ENCODE peak calls at places on chromosomes 11 and 22, in seven cellular contexts. C, W, N, I, M, O and K are unnamed samples.

GRCh38 chr11:73218106-73218829 is at the start of gene P2RY2:
- DNase-seq in C (peak), W (peak), N (no peak), I (no peak), M (peak), O (peak), K (no peak)

GRCh38 chr11:2898366-2899079 is 12.9 kb upstream of the CDKN1C start:
- DNase-seq in C (peak), W (peak), N (no peak), I (no peak), M (no peak), O (peak), K (peak)

GRCh38 chr22:29901354-29901753 is 18.4 kb downstream of the MTMR3 start:
- DNase-seq in C (no peak), W (no peak), N (no peak), I (no peak), M (no peak), O (no peak), K (no peak)

GRCh38 chr11:128302425-128303186 is 284.8 kb downstream of the ETS1 start:
- DNase-seq in C (no peak), W (peak), N (no peak), I (no peak), M (no peak), O (no peak), K (no peak)

GRCh38 chr11:114354076-114354475 is 46.2 kb downstream of the C11orf71 start:
- DNase-seq in C (peak), W (no peak), N (no peak), I (no peak), M (no peak), O (no peak), K (no peak)

GRCh38 chr11:64023731-64024710 is 11.7 kb upstream of the FLRT1 start:
- DNase-seq in C (no peak), W (no peak), N (no peak), I (no peak), M (no peak), O (no peak), K (no peak)

GRCh38 chr11:112785717-112786116 is 175.5 kb upstream of the NCAM1 start:
- DNase-seq in C (peak), W (no peak), N (no peak), I (no peak), M (no peak), O (peak), K (no peak)

GRCh38 chr22:29716814-29717213 is 3.0 kb upstream of the CABP7 start:
- DNase-seq in C (peak), W (no peak), N (no peak), I (no peak), M (no peak), O (peak), K (no peak)

GRCh38 chr22:37052386-37053309 is 1.1 kb downstream of the KCTD17 start:
- DNase-seq in C (no peak), W (no peak), N (no peak), I (no peak), M (no peak), O (no peak), K (no peak)

GRCh38 chr22:40183029-40183581 is 5.4 kb downstream of the TNRC6B start:
- DNase-seq in C (peak), W (no peak), N (no peak), I (no peak), M (no peak), O (no peak), K (no peak)